ENCODE peak calls at places on chromosome 11, in five cellular contexts. X is M059J, A is Kasumi-1, E is fibroblast of villous mesenchyme, D is GM20000. R is an unnamed sample.

GRCh38 chr11:69799582-69799981 is 19.6 kb downstream of the FGF3 start:
- DNase-seq in X (peak; percentile 46), A (peak; percentile 1), E (peak; percentile 8), D (no peak), R (peak; percentile 51)

GRCh38 chr11:77589181-77589520 is 602 bp upstream of the AQP11 start:
- DNase-seq in X (no peak), A (no peak), E (no peak), D (no peak), R (no peak)

GRCh38 chr11:76310832-76311231 is 70.1 kb downstream of the THAP12 start:
- DNase-seq in X (no peak), A (no peak), E (no peak), D (no peak), R (no peak)

GRCh38 chr11:6992457-6993431 is 27.4 kb downstream of the ZNF214 start:
- DNase-seq in X (peak; percentile 74), A (no peak), E (peak; percentile 88), D (no peak), R (peak; percentile 95)

GRCh38 chr11:34203377-34203801 is 98.0 kb downstream of the NAT10 start:
- DNase-seq in X (no peak), A (no peak), E (no peak), D (no peak), R (no peak)

GRCh38 chr11:9530020-9530628 is 43.3 kb upstream of the WEE1 start:
- DNase-seq in X (peak; percentile 71), A (no peak), E (no peak), D (no peak), R (no peak)

GRCh38 chr11:117818036-117818858 is 6.3 kb downstream of the FXYD2 start:
- DNase-seq in X (peak; percentile 58), A (no peak), E (peak; percentile 39), D (peak; percentile 56), R (peak; percentile 20)

GRCh38 chr11:122746050-122746478 is 90.5 kb downstream of the UBASH3B start:
- DNase-seq in X (no peak), A (peak; percentile 51), E (no peak), D (peak; percentile 76), R (no peak)

GRCh38 chr11:93905384-93905783 is 55.0 kb upstream of the VSTM5 start:
- DNase-seq in X (peak; percentile 93), A (no peak), E (peak; percentile 63), D (no peak), R (peak; percentile 96)

GRCh38 chr11:112880454-112880853 is 80.8 kb upstream of the NCAM1 start:
- DNase-seq in X (no peak), A (peak; percentile 52), E (no peak), D (no peak), R (no peak)

GRCh38 chr11:94740083-94740974 is 27.8 kb upstream of the AMOTL1 start:
- DNase-seq in X (peak; percentile 64), A (no peak), E (no peak), D (peak; percentile 54), R (peak; percentile 40)

GRCh38 chr11:31816467-31817053 is 5.4 kb upstream of the PAX6 start:
- DNase-seq in X (peak; percentile 70), A (no peak), E (no peak), D (peak; percentile 55), R (no peak)

GRCh38 chr11:126345759-126346585 is 9.5 kb upstream of the ST3GAL4 start:
- DNase-seq in X (peak; percentile 72), A (peak; percentile 76), E (peak; percentile 91), D (no peak), R (peak; percentile 82)

GRCh38 chr11:12989428-12990242 is 19.5 kb upstream of the RASSF10 start:
- DNase-seq in X (peak; percentile 30), A (no peak), E (no peak), D (no peak), R (no peak)